ENCODE peak calls at places on chromosomes 16 and 17, in six cellular contexts. One of them, this sample, is unnamed. For H3K36me3, the result is how much of the 10 kb centered on the place peaks cover.

GRCh38 chr17:38583176-38583575 is 22.6 kb downstream of the SRCIN1 start:
- DNase-seq in psoas muscle: no peak
- DNase-seq in brain microvascular endothelial cell: no peak
- DNase-seq in prostate gland: no peak
- DNase-seq in body of pancreas: no peak
- DNase-seq in A673: no peak
- DNase-seq in this sample: no peak

GRCh38 chr17:76884995-76885896 is 17.0 kb downstream of the MGAT5B start:
- DNase-seq in psoas muscle: no peak
- DNase-seq in brain microvascular endothelial cell: no peak
- DNase-seq in prostate gland: no peak
- DNase-seq in body of pancreas: no peak
- DNase-seq in A673: no peak
- DNase-seq in this sample: no peak

GRCh38 chr16:14456793-14457481 is 173.1 kb downstream of the PARN start:
- DNase-seq in psoas muscle: no peak
- DNase-seq in brain microvascular endothelial cell: no peak
- DNase-seq in prostate gland: no peak
- DNase-seq in body of pancreas: no peak
- DNase-seq in A673: no peak
- DNase-seq in this sample: no peak

GRCh38 chr17:57548421-57549385 is 196.4 kb downstream of the CCDC182 start:
- DNase-seq in psoas muscle: no peak
- DNase-seq in brain microvascular endothelial cell: no peak
- DNase-seq in prostate gland: no peak
- DNase-seq in body of pancreas: no peak
- DNase-seq in A673: peak
- DNase-seq in this sample: no peak

GRCh38 chr16:79282806-79283205 is 317.7 kb downstream of the MAF start:
- DNase-seq in psoas muscle: no peak
- DNase-seq in brain microvascular endothelial cell: no peak
- DNase-seq in prostate gland: no peak
- DNase-seq in body of pancreas: no peak
- DNase-seq in A673: no peak
- DNase-seq in this sample: no peak

GRCh38 chr17:82882715-82883446 is 43.1 kb upstream of the ZNF750 start:
- DNase-seq in psoas muscle: no peak
- DNase-seq in brain microvascular endothelial cell: no peak
- DNase-seq in prostate gland: peak
- DNase-seq in body of pancreas: peak
- DNase-seq in A673: no peak
- DNase-seq in this sample: no peak

GRCh38 chr17:7445011-7445927 is at the start of gene CHRNB1:
- DNase-seq in psoas muscle: peak
- DNase-seq in brain microvascular endothelial cell: no peak
- DNase-seq in prostate gland: no peak
- DNase-seq in body of pancreas: peak
- DNase-seq in A673: peak
- DNase-seq in this sample: peak

GRCh38 chr16:12090162-12090552 is 113.6 kb downstream of the SNX29 start:
- DNase-seq in psoas muscle: no peak
- DNase-seq in brain microvascular endothelial cell: no peak
- DNase-seq in prostate gland: no peak
- DNase-seq in body of pancreas: no peak
- DNase-seq in A673: no peak
- DNase-seq in this sample: no peak

GRCh38 chr17:47239663-47240374 is 13.8 kb upstream of the ITGB3 start:
- DNase-seq in psoas muscle: peak
- DNase-seq in brain microvascular endothelial cell: peak
- DNase-seq in prostate gland: peak
- DNase-seq in body of pancreas: peak
- DNase-seq in A673: peak
- DNase-seq in this sample: peak

GRCh38 chr17:30340957-30341356 is 7.1 kb upstream of the TMIGD1 start:
- DNase-seq in psoas muscle: no peak
- DNase-seq in brain microvascular endothelial cell: no peak
- DNase-seq in prostate gland: no peak
- DNase-seq in body of pancreas: no peak
- DNase-seq in A673: no peak
- DNase-seq in this sample: no peak

GRCh38 chr17:64401941-64402340 is 11.3 kb upstream of the PECAM1 start:
- DNase-seq in psoas muscle: no peak
- DNase-seq in brain microvascular endothelial cell: no peak
- DNase-seq in prostate gland: no peak
- DNase-seq in body of pancreas: no peak
- DNase-seq in A673: no peak
- DNase-seq in this sample: no peak

GRCh38 chr17:36593651-36594316 is 2.1 kb downstream of the DHRS11 start:
- DNase-seq in psoas muscle: no peak
- DNase-seq in brain microvascular endothelial cell: no peak
- DNase-seq in prostate gland: no peak
- DNase-seq in body of pancreas: no peak
- DNase-seq in A673: no peak
- DNase-seq in this sample: no peak

GRCh38 chr16:85112364-85112763 is at the start of gene CIBAR2:
- DNase-seq in psoas muscle: no peak
- DNase-seq in brain microvascular endothelial cell: no peak
- DNase-seq in prostate gland: no peak
- DNase-seq in body of pancreas: no peak
- DNase-seq in A673: no peak
- DNase-seq in this sample: no peak

GRCh38 chr16:56424791-56425438 is 430 bp downstream of the AMFR start:
- DNase-seq in psoas muscle: peak
- DNase-seq in brain microvascular endothelial cell: no peak
- DNase-seq in prostate gland: peak
- DNase-seq in body of pancreas: peak
- DNase-seq in A673: peak
- DNase-seq in this sample: peak

GRCh38 chr16:19382887-19383816 is 34.5 kb upstream of the TMC5 start:
- DNase-seq in psoas muscle: no peak
- DNase-seq in brain microvascular endothelial cell: no peak
- DNase-seq in prostate gland: no peak
- DNase-seq in body of pancreas: peak
- DNase-seq in A673: no peak
- DNase-seq in this sample: peak

GRCh38 chr17:20203761-20204263 is 194.7 kb downstream of the SPECC1 start:
- DNase-seq in psoas muscle: no peak
- DNase-seq in brain microvascular endothelial cell: no peak
- DNase-seq in prostate gland: no peak
- DNase-seq in body of pancreas: no peak
- DNase-seq in A673: no peak
- DNase-seq in this sample: no peak

GRCh38 chr17:29078183-29079045 is 35.5 kb downstream of the PIPOX start:
- DNase-seq in psoas muscle: no peak
- DNase-seq in brain microvascular endothelial cell: no peak
- DNase-seq in prostate gland: no peak
- DNase-seq in body of pancreas: no peak
- DNase-seq in A673: peak
- DNase-seq in this sample: no peak
- H3K27ac ChIP-seq in psoas muscle: no peak
- H3K27ac ChIP-seq in brain microvascular endothelial cell: no peak
- H3K27ac ChIP-seq in prostate gland: no peak
- H3K27ac ChIP-seq in body of pancreas: no peak
- H3K27ac ChIP-seq in A673: peak
- H3K27ac ChIP-seq in this sample: no peak

GRCh38 chr17:80650339-80650672 is 105.7 kb downstream of the RPTOR start:
- DNase-seq in psoas muscle: no peak
- DNase-seq in brain microvascular endothelial cell: no peak
- DNase-seq in prostate gland: no peak
- DNase-seq in body of pancreas: no peak
- DNase-seq in A673: no peak
- DNase-seq in this sample: no peak

GRCh38 chr17:80649200-80649644 is 104.6 kb downstream of the RPTOR start:
- DNase-seq in psoas muscle: peak
- DNase-seq in brain microvascular endothelial cell: no peak
- DNase-seq in prostate gland: no peak
- DNase-seq in body of pancreas: no peak
- DNase-seq in A673: no peak
- DNase-seq in this sample: no peak

GRCh38 chr17:80649672-80650338 is 105.2 kb downstream of the RPTOR start:
- DNase-seq in psoas muscle: peak
- DNase-seq in brain microvascular endothelial cell: peak
- DNase-seq in prostate gland: no peak
- DNase-seq in body of pancreas: peak
- DNase-seq in A673: peak
- DNase-seq in this sample: peak

GRCh38 chr17:80652751-80653330 is 108.2 kb downstream of the RPTOR start:
- DNase-seq in psoas muscle: no peak
- DNase-seq in brain microvascular endothelial cell: peak
- DNase-seq in prostate gland: no peak
- DNase-seq in body of pancreas: no peak
- DNase-seq in A673: no peak
- DNase-seq in this sample: no peak

GRCh38 chr17:80650751-80651173 is 106.1 kb downstream of the RPTOR start:
- DNase-seq in psoas muscle: no peak
- DNase-seq in brain microvascular endothelial cell: peak
- DNase-seq in prostate gland: no peak
- DNase-seq in body of pancreas: no peak
- DNase-seq in A673: peak
- DNase-seq in this sample: no peak
- H3K36me3 ChIP-seq in psoas muscle: under half
- H3K36me3 ChIP-seq in brain microvascular endothelial cell: under half
- H3K36me3 ChIP-seq in prostate gland: under half
- H3K36me3 ChIP-seq in body of pancreas: under half
- H3K36me3 ChIP-seq in A673: under half
- H3K36me3 ChIP-seq in this sample: under half

DNA sequence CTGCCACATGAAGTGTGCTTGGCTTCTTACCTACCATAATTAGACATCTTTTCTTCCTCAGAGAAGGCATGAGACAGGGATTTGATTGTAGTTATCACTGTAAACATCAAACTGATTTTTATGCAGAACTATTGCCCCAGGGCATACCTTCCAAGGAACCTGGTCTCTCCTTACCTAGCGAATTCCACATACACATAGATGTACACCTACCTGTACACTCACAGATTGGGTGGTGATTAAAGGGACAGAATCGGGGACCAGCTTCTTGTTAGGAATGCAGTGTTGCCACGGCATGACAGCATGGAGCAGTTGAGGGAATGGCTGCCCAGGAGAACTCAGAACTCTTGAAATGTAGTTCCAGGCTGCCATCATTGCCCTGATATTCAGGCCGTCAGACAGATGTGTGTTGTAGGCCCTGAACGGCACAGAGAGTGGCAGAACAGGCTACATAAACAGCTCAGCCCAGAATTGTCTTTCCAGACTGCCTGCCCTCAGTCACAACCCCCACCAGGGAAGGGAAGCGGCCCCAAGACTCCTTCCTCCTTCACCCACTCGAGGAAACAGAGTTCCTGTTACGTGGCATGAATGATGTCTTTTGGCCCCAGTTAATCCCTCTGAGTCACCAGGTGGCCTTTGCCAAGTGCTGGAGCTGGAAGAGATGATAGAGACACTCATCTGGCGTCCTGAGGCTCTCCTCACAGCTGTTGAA is 17.8 kb upstream of the NAGLU start:
- DNase-seq in psoas muscle: peak
- DNase-seq in brain microvascular endothelial cell: peak
- DNase-seq in prostate gland: peak
- DNase-seq in body of pancreas: peak
- DNase-seq in A673: peak
- DNase-seq in this sample: peak
- H3K27ac ChIP-seq in psoas muscle: peak
- H3K27ac ChIP-seq in brain microvascular endothelial cell: peak
- H3K27ac ChIP-seq in prostate gland: peak
- H3K27ac ChIP-seq in body of pancreas: peak
- H3K27ac ChIP-seq in A673: peak
- H3K27ac ChIP-seq in this sample: peak

DNA sequence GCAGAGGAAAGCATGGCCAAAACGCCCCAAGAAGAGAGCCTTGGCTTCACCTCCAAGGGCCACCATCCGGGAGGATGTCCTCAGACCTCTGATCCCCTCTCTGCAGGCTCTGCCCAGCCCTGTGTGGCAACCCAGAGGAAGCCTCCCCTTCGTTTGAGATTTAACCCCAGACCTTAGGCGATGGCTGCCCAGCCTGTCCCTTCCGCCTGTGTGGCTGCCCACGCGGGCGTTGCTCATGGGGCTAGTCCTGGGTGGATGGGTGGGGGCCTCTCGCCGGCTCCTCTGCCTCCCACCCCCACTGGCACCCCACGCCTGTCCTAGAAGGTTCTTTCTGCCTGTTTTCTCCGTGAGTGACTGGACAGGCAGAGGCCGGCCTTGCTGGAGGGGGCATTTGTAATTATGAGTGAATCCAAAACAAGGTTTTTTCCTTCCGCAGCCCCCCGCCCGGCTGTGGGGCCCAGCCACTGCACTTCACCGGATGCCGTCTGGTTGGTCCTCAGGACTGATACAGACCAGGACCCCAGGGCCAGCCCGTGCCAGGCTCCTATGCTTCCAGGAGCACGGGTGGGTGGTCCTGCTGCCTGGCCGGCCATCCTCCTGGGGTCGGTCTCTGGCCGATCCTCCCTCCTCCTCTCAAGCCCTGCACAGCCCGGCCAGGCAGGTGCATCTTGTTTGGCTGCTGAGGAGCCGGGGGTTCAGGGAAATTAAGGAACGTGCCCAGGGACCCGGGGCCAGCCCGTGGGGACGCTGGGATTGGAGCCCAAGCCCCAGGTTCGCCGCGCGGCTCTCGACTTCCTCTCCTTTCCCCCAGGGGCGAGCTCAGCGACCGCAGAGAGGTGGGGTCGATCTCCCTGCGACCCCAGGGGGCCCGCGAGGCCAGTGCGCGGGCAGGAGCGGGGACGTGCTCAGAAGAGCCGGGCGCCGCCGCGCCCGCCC is at the start of gene TMEM235:
- DNase-seq in psoas muscle: no peak
- DNase-seq in brain microvascular endothelial cell: no peak
- DNase-seq in prostate gland: no peak
- DNase-seq in body of pancreas: no peak
- DNase-seq in A673: no peak
- DNase-seq in this sample: no peak
- H3K36me3 ChIP-seq in psoas muscle: under half
- H3K36me3 ChIP-seq in brain microvascular endothelial cell: under half
- H3K36me3 ChIP-seq in prostate gland: under half
- H3K36me3 ChIP-seq in body of pancreas: under half
- H3K36me3 ChIP-seq in A673: under half
- H3K36me3 ChIP-seq in this sample: under half

DNA sequence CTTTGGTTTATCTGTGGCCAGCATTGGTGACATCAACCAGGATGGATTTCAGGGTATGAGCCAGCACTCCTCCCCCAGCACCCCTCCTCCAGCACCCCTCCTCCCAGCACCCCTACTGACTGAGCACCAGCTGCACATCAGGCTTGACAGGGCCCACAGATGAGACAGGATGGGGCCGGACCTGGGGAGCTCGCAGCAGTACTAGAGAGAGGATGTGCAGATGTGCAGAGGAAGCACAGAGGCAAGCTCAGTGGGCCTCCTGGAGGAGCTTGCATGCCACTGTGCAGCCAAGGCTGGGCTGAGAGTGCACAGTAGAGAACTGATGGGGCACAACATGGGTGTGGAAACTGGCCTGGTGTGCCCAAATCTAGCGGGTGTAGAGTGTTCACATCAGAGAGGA is 16.2 kb downstream of the ITGA3 start:
- DNase-seq in psoas muscle: no peak
- DNase-seq in brain microvascular endothelial cell: no peak
- DNase-seq in prostate gland: no peak
- DNase-seq in body of pancreas: no peak
- DNase-seq in A673: no peak
- DNase-seq in this sample: no peak
- H3K27ac ChIP-seq in psoas muscle: no peak
- H3K27ac ChIP-seq in brain microvascular endothelial cell: no peak
- H3K27ac ChIP-seq in prostate gland: no peak
- H3K27ac ChIP-seq in body of pancreas: no peak
- H3K27ac ChIP-seq in A673: no peak
- H3K27ac ChIP-seq in this sample: peak

This sample was measured in tibial artery.